ENCODE peak calls at places on chromosome X, in four cellular contexts. One of them, this sample, is unnamed.

GRCh38 chrX:24553016-24553415 is 87.9 kb downstream of the PDK3 start:
- DNase-seq in HCT116: no peak
- DNase-seq in mucosa of descending colon: no peak
- DNase-seq in psoas muscle: no peak
- DNase-seq in this sample: no peak

GRCh38 chrX:72306851-72307645 is 1.3 kb upstream of the CITED1 start:
- DNase-seq in HCT116: peak; percentile 22
- DNase-seq in mucosa of descending colon: peak; percentile 72
- DNase-seq in psoas muscle: peak; percentile 69
- DNase-seq in this sample: peak; percentile 45

GRCh38 chrX:111375747-111376146 is 36.2 kb downstream of the DCX start:
- DNase-seq in HCT116: no peak
- DNase-seq in mucosa of descending colon: no peak
- DNase-seq in psoas muscle: no peak
- DNase-seq in this sample: peak; percentile 1

GRCh38 chrX:9269134-9269533 is 195.7 kb upstream of the TBL1X start:
- DNase-seq in HCT116: no peak
- DNase-seq in mucosa of descending colon: no peak
- DNase-seq in psoas muscle: no peak
- DNase-seq in this sample: peak; percentile 30

GRCh38 chrX:40459576-40460158 is 121.1 kb upstream of the ATP6AP2 start:
- DNase-seq in HCT116: no peak
- DNase-seq in mucosa of descending colon: no peak
- DNase-seq in psoas muscle: no peak
- DNase-seq in this sample: no peak

GRCh38 chrX:141301017-141301416 is 58.7 kb upstream of the SPANXC start:
- DNase-seq in HCT116: no peak
- DNase-seq in mucosa of descending colon: no peak
- DNase-seq in psoas muscle: no peak
- DNase-seq in this sample: no peak

GRCh38 chrX:25858273-25858880 is 279.8 kb upstream of the MAGEB18 start:
- DNase-seq in HCT116: no peak
- DNase-seq in mucosa of descending colon: no peak
- DNase-seq in psoas muscle: no peak
- DNase-seq in this sample: no peak

GRCh38 chrX:11756354-11757318 is 1.4 kb upstream of the MSL3 start:
- DNase-seq in HCT116: no peak
- DNase-seq in mucosa of descending colon: no peak
- DNase-seq in psoas muscle: no peak
- DNase-seq in this sample: no peak

GRCh38 chrX:18899796-18900380 is 84.0 kb downstream of the PHKA2 start:
- DNase-seq in HCT116: no peak
- DNase-seq in mucosa of descending colon: no peak
- DNase-seq in psoas muscle: no peak
- DNase-seq in this sample: peak; percentile 57

GRCh38 chrX:129139837-129140679 is 383.2 kb downstream of the SMARCA1 start:
- DNase-seq in HCT116: no peak
- DNase-seq in mucosa of descending colon: no peak
- DNase-seq in psoas muscle: no peak
- DNase-seq in this sample: no peak

GRCh38 chrX:95718746-95719145 is 965.9 kb upstream of the DIAPH2 start:
- DNase-seq in HCT116: no peak
- DNase-seq in mucosa of descending colon: no peak
- DNase-seq in psoas muscle: no peak
- DNase-seq in this sample: no peak

GRCh38 chrX:23766650-23767551 is 16.1 kb upstream of the SAT1 start:
- DNase-seq in HCT116: no peak
- DNase-seq in mucosa of descending colon: no peak
- DNase-seq in psoas muscle: no peak
- DNase-seq in this sample: no peak

GRCh38 chrX:110287605-110288004 is 30.3 kb downstream of the AMMECR1 start:
- DNase-seq in HCT116: no peak
- DNase-seq in mucosa of descending colon: no peak
- DNase-seq in psoas muscle: no peak
- DNase-seq in this sample: no peak

GRCh38 chrX:134368140-134368539 is 91.8 kb upstream of the HPRT1 start:
- DNase-seq in HCT116: no peak
- DNase-seq in mucosa of descending colon: no peak
- DNase-seq in psoas muscle: no peak
- DNase-seq in this sample: no peak

GRCh38 chrX:47112316-47112954 is 32.1 kb downstream of the NDUFB11 start:
- DNase-seq in HCT116: no peak
- DNase-seq in mucosa of descending colon: no peak
- DNase-seq in psoas muscle: peak; percentile 65
- DNase-seq in this sample: no peak

GRCh38 chrX:19658030-19658429 is 142.7 kb upstream of the MAP3K15 start:
- DNase-seq in HCT116: no peak
- DNase-seq in mucosa of descending colon: no peak
- DNase-seq in psoas muscle: no peak
- DNase-seq in this sample: no peak

GRCh38 chrX:47631676-47632075 is 1.9 kb upstream of the CFP start:
- DNase-seq in HCT116: no peak
- DNase-seq in mucosa of descending colon: no peak
- DNase-seq in psoas muscle: no peak
- DNase-seq in this sample: no peak

GRCh38 chrX:23784487-23785301 is 1.7 kb downstream of the SAT1 start:
- DNase-seq in HCT116: no peak
- DNase-seq in mucosa of descending colon: no peak
- DNase-seq in psoas muscle: no peak
- DNase-seq in this sample: no peak

GRCh38 chrX:22110729-22111494 is 78.8 kb downstream of the PHEX start:
- DNase-seq in HCT116: no peak
- DNase-seq in mucosa of descending colon: no peak
- DNase-seq in psoas muscle: no peak
- DNase-seq in this sample: no peak

GRCh38 chrX:129843209-129843458 is 552 bp downstream of the ZDHHC9 start:
- DNase-seq in HCT116: no peak
- DNase-seq in mucosa of descending colon: no peak
- DNase-seq in psoas muscle: no peak
- DNase-seq in this sample: no peak

GRCh38 chrX:1488745-1489144 is 36.0 kb upstream of the ASMTL start:
- DNase-seq in HCT116: no peak
- DNase-seq in mucosa of descending colon: no peak
- DNase-seq in psoas muscle: no peak
- DNase-seq in this sample: no peak

GRCh38 chrX:136344321-136344720 is 43.6 kb downstream of the ADGRG4 start:
- DNase-seq in HCT116: no peak
- DNase-seq in mucosa of descending colon: no peak
- DNase-seq in psoas muscle: no peak
- DNase-seq in this sample: no peak

GRCh38 chrX:119240356-119240755 is 4.3 kb downstream of the PGRMC1 start:
- DNase-seq in HCT116: no peak
- DNase-seq in mucosa of descending colon: no peak
- DNase-seq in psoas muscle: no peak
- DNase-seq in this sample: no peak

GRCh38 chrX:153981771-153982533 is 9.4 kb downstream of the TMEM187 start:
- DNase-seq in HCT116: no peak
- DNase-seq in mucosa of descending colon: peak; percentile 51
- DNase-seq in psoas muscle: peak; percentile 81
- DNase-seq in this sample: no peak

GRCh38 chrX:136431625-136432024 is 56.1 kb upstream of the BRS3 start:
- DNase-seq in HCT116: no peak
- DNase-seq in mucosa of descending colon: no peak
- DNase-seq in psoas muscle: no peak
- DNase-seq in this sample: no peak

GRCh38 chrX:30196322-30196721 is 19.0 kb upstream of the MAGEB2 start:
- DNase-seq in HCT116: peak; percentile 7
- DNase-seq in mucosa of descending colon: no peak
- DNase-seq in psoas muscle: no peak
- DNase-seq in this sample: no peak

GRCh38 chrX:21662761-21663160 is 4.6 kb upstream of the KLHL34 start:
- DNase-seq in HCT116: no peak
- DNase-seq in mucosa of descending colon: no peak
- DNase-seq in psoas muscle: no peak
- DNase-seq in this sample: no peak

GRCh38 chrX:51395474-51395806 is 62.8 kb downstream of the NUDT10 start:
- DNase-seq in HCT116: no peak
- DNase-seq in mucosa of descending colon: no peak
- DNase-seq in psoas muscle: no peak
- DNase-seq in this sample: no peak

GRCh38 chrX:45719751-45720501 is 519.2 kb upstream of the DIPK2B start:
- DNase-seq in HCT116: no peak
- DNase-seq in mucosa of descending colon: no peak
- DNase-seq in psoas muscle: no peak
- DNase-seq in this sample: no peak

DNA sequence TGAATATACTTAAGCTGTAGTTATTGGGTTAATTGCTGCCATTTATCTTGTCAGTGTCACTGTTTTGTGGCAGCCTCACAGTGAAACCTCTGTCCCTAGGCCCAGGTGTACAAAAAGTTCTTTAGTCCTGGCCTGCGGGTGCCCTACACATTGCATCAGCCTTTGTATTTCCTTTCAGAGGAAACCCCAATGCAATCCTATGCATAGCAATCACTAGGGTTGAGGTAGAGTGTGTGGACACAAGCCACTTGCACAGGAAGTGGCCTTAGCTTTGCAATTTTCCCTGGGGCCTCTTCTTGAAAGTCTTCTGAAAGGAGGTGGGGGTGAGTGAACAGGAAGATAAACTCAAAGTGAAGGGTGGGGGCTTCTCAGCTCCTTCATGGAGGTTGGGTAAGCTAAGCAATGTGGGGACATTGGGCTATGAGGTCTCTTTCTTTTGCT is 27.8 kb downstream of the VSIG4 start:
- DNase-seq in HCT116: no peak
- DNase-seq in mucosa of descending colon: no peak
- DNase-seq in psoas muscle: no peak
- DNase-seq in this sample: no peak
- H3K4me1 ChIP-seq in HCT116: peaks cover under 1% of the 10 kb centered on the region
- H3K4me1 ChIP-seq in mucosa of descending colon: no peaks in the 10 kb centered on the region
- H3K4me1 ChIP-seq in psoas muscle: no peaks in the 10 kb centered on the region
- H3K4me1 ChIP-seq in this sample: no peaks in the 10 kb centered on the region

GRCh38 chrX:17552251-17552650 is 177.3 kb downstream of the NHS start:
- DNase-seq in HCT116: no peak
- DNase-seq in mucosa of descending colon: no peak
- DNase-seq in psoas muscle: no peak
- DNase-seq in this sample: no peak

GRCh38 chrX:17550011-17550410 is 175.0 kb downstream of the NHS start:
- DNase-seq in HCT116: no peak
- DNase-seq in mucosa of descending colon: no peak
- DNase-seq in psoas muscle: no peak
- DNase-seq in this sample: no peak

GRCh38 chrX:17547658-17548057 is 172.7 kb downstream of the NHS start:
- DNase-seq in HCT116: peak; percentile 39
- DNase-seq in mucosa of descending colon: peak; percentile 73
- DNase-seq in psoas muscle: no peak
- DNase-seq in this sample: no peak

GRCh38 chrX:17546356-17546755 is 171.4 kb downstream of the NHS start:
- DNase-seq in HCT116: no peak
- DNase-seq in mucosa of descending colon: no peak
- DNase-seq in psoas muscle: no peak
- DNase-seq in this sample: no peak

DNA sequence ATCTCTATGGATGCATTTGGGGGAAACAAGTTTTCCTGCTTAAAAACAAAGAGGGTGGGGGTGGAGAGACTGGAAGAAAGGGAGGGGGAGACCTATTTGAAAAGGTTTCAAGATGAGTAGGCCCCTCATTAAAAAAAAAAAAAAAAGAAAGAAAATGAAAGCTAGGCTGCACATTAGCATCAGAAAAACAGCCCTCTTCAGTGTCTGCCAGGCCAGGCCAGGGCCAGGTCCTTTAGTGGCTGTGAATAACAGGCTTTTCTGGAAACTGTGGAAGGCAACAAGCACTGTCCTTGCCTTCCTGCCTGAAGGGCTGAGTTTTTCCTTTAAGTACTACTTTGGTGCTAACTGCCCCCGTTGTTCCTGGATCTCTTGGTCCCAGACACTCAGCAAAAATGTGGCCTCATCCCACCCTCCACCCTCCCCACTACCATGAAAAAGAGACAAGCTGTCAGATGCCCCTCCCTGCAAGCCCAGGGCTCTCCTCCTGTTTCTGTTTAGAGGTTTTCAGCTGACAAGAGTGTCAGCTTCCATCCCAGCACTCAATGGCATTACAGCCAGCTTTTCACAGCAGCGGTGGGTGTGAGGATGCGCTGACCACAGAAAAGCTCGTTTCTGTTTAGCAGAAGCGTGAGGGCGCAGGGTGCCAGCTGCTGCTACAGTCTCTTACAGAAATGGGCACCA is 174.1 kb downstream of the NHS start:
- DNase-seq in HCT116: no peak
- DNase-seq in mucosa of descending colon: no peak
- DNase-seq in psoas muscle: no peak
- DNase-seq in this sample: no peak
- H3K4me3 ChIP-seq in HCT116: no peak overlapping the region
- H3K4me3 ChIP-seq in mucosa of descending colon: no peak overlapping the region
- H3K4me3 ChIP-seq in psoas muscle: no peak overlapping the region
- H3K4me3 ChIP-seq in this sample: no peak overlapping the region

DNA sequence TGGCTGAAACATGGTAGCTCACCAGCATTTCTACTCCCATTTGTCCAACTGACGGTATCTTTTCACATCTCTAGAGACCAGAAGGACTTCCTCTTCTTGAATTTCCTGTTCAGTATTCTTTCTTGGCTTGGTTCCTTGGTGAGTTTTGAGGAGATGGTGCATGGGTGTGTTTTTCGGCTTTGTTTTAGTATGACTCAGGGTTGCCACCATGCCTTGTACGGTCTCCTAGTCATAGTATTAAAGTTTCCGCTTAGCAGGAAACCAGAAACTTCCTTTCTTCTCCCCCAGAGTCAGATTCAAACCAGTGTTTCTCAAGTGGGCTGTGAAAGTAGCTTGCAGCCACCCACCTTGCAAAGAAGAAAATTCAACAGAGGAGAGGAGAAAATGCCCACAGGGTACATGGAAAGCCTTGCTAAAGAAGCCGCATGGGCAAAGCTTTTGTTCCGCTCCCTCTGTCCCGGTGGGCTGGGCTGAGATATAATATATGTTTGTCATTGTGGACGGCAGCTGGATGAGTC is 5.7 kb downstream of the CD99 start:
- DNase-seq in HCT116: no peak
- DNase-seq in mucosa of descending colon: no peak
- DNase-seq in psoas muscle: no peak
- DNase-seq in this sample: no peak
- H3K4me1 ChIP-seq in HCT116: peaks cover 39% of the 10 kb centered on the region
- H3K4me1 ChIP-seq in mucosa of descending colon: peaks cover 20% of the 10 kb centered on the region
- H3K4me1 ChIP-seq in psoas muscle: peaks cover 60% of the 10 kb centered on the region
- H3K4me1 ChIP-seq in this sample: peaks cover 9% of the 10 kb centered on the region

GRCh38 chrX:3697701-3698279 is 15.7 kb downstream of the PRKX start:
- DNase-seq in HCT116: no peak
- DNase-seq in mucosa of descending colon: peak; percentile 25
- DNase-seq in psoas muscle: no peak
- DNase-seq in this sample: no peak
- H3K4me3 ChIP-seq in HCT116: no peak overlapping the region
- H3K4me3 ChIP-seq in mucosa of descending colon: no peak overlapping the region
- H3K4me3 ChIP-seq in psoas muscle: no peak overlapping the region
- H3K4me3 ChIP-seq in this sample: no peak overlapping the region

DNA sequence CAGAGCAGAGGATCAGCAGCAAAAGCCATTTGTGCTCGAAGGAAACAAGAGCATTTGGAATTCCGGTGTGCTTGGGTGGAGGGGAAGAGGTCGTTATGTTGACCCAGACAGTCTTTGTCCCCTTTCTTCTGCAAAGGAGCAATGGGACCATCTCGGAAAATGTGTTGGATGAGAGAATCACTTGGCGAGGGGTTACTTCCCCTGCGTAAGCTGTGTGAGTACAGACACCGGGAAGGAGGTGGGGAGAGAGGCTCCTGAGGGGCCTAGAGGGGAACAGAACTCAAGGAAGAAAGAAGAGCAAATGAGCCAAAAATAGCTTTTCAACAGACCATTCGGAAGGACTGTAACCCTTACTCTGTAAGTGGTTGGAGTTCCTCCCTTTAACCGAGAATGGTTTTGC is 24.5 kb downstream of the TSC22D3 start:
- DNase-seq in HCT116: no peak
- DNase-seq in mucosa of descending colon: no peak
- DNase-seq in psoas muscle: no peak
- DNase-seq in this sample: no peak
- H3K4me1 ChIP-seq in HCT116: peaks cover 13% of the 10 kb centered on the region
- H3K4me1 ChIP-seq in mucosa of descending colon: no peaks in the 10 kb centered on the region
- H3K4me1 ChIP-seq in psoas muscle: peaks cover 55% of the 10 kb centered on the region
- H3K4me1 ChIP-seq in this sample: no peaks in the 10 kb centered on the region